ENCODE peak calls at places on chromosome 18, in five cellular contexts. One of them, this sample, is unnamed.

GRCh38 chr18:49177812-49178211 is 227.0 kb upstream of the SMAD7 start:
- DNase-seq in HCT116: no peak
- DNase-seq in PC-3: peak; percentile 48
- DNase-seq in hepatocyte: no peak
- DNase-seq in neural progenitor cell: no peak
- DNase-seq in this sample: no peak

GRCh38 chr18:13003466-13003896 is 12.3 kb downstream of the CEP192 start:
- DNase-seq in HCT116: peak; percentile 78
- DNase-seq in hepatocyte: peak; percentile 82
- DNase-seq in neural progenitor cell: peak; percentile 54
- DNase-seq in PC-3: peak; percentile 62
- DNase-seq in this sample: peak; percentile 34

GRCh38 chr18:43393174-43393573 is 115.9 kb upstream of the SYT4 start:
- DNase-seq in HCT116: no peak
- DNase-seq in hepatocyte: peak; percentile 24
- DNase-seq in PC-3: no peak
- DNase-seq in neural progenitor cell: no peak
- DNase-seq in this sample: no peak

GRCh38 chr18:44895176-44895798 is 214.6 kb downstream of the SETBP1 start:
- DNase-seq in hepatocyte: peak; percentile 30
- DNase-seq in PC-3: peak; percentile 66
- DNase-seq in HCT116: no peak
- DNase-seq in neural progenitor cell: no peak
- DNase-seq in this sample: peak; percentile 46

GRCh38 chr18:9210996-9211395 is 74.4 kb downstream of the ANKRD12 start:
- DNase-seq in neural progenitor cell: no peak
- DNase-seq in hepatocyte: no peak
- DNase-seq in PC-3: no peak
- DNase-seq in HCT116: no peak
- DNase-seq in this sample: no peak

GRCh38 chr18:58208207-58208944 is 164.3 kb downstream of the NEDD4L start:
- DNase-seq in PC-3: peak; percentile 42
- DNase-seq in HCT116: no peak
- DNase-seq in hepatocyte: no peak
- DNase-seq in neural progenitor cell: no peak
- DNase-seq in this sample: no peak

GRCh38 chr18:53153800-53154199 is 813.8 kb downstream of the DCC start:
- DNase-seq in PC-3: no peak
- DNase-seq in neural progenitor cell: no peak
- DNase-seq in HCT116: no peak
- DNase-seq in hepatocyte: no peak
- DNase-seq in this sample: no peak

GRCh38 chr18:39772155-39772919 is 2182.7 kb upstream of the PIK3C3 start:
- DNase-seq in HCT116: no peak
- DNase-seq in hepatocyte: no peak
- DNase-seq in neural progenitor cell: no peak
- DNase-seq in PC-3: no peak
- DNase-seq in this sample: no peak

GRCh38 chr18:5424903-5425302 is 118.9 kb downstream of the EPB41L3 start:
- DNase-seq in hepatocyte: peak; percentile 62
- DNase-seq in HCT116: no peak
- DNase-seq in neural progenitor cell: peak; percentile 66
- DNase-seq in PC-3: peak; percentile 51
- DNase-seq in this sample: peak; percentile 62

GRCh38 chr18:80035997-80036396 is 1.8 kb downstream of the RBFA start:
- DNase-seq in hepatocyte: no peak
- DNase-seq in PC-3: no peak
- DNase-seq in neural progenitor cell: no peak
- DNase-seq in HCT116: no peak
- DNase-seq in this sample: no peak

GRCh38 chr18:12283256-12283655 is 24.8 kb upstream of the TUBB6 start:
- DNase-seq in hepatocyte: no peak
- DNase-seq in neural progenitor cell: peak; percentile 48
- DNase-seq in HCT116: peak; percentile 73
- DNase-seq in PC-3: peak; percentile 86
- DNase-seq in this sample: no peak

GRCh38 chr18:35282353-35282752 is 7.7 kb downstream of the ZSCAN30 start:
- DNase-seq in HCT116: no peak
- DNase-seq in hepatocyte: no peak
- DNase-seq in neural progenitor cell: no peak
- DNase-seq in PC-3: peak; percentile 72
- DNase-seq in this sample: no peak

GRCh38 chr18:56910237-56910636 is 236.7 kb upstream of the BOD1L2 start:
- DNase-seq in hepatocyte: no peak
- DNase-seq in neural progenitor cell: no peak
- DNase-seq in HCT116: no peak
- DNase-seq in PC-3: no peak
- DNase-seq in this sample: no peak

GRCh38 chr18:59249186-59249774 is 24.0 kb downstream of the RAX start:
- DNase-seq in hepatocyte: peak; percentile 81
- DNase-seq in PC-3: peak; percentile 90
- DNase-seq in neural progenitor cell: peak; percentile 78
- DNase-seq in HCT116: peak; percentile 75
- DNase-seq in this sample: peak; percentile 23

GRCh38 chr18:9824474-9824832 is 61.3 kb upstream of the TXNDC2 start:
- DNase-seq in HCT116: no peak
- DNase-seq in PC-3: no peak
- DNase-seq in neural progenitor cell: no peak
- DNase-seq in hepatocyte: no peak
- DNase-seq in this sample: no peak

GRCh38 chr18:21203096-21203495 is 38.9 kb upstream of the GREB1L start:
- DNase-seq in hepatocyte: no peak
- DNase-seq in HCT116: no peak
- DNase-seq in neural progenitor cell: no peak
- DNase-seq in PC-3: peak; percentile 35
- DNase-seq in this sample: no peak

GRCh38 chr18:44096016-44096415 is 584.7 kb upstream of the SETBP1 start:
- DNase-seq in hepatocyte: no peak
- DNase-seq in neural progenitor cell: no peak
- DNase-seq in HCT116: no peak
- DNase-seq in PC-3: peak; percentile 29
- DNase-seq in this sample: no peak

GRCh38 chr18:6920099-6920955 is 190.8 kb downstream of the ARHGAP28 start:
- DNase-seq in hepatocyte: peak; percentile 72
- DNase-seq in neural progenitor cell: peak; percentile 75
- DNase-seq in PC-3: peak; percentile 89
- DNase-seq in HCT116: no peak
- DNase-seq in this sample: peak; percentile 29

GRCh38 chr18:71583291-71583690 is 960.9 kb downstream of the CBLN2 start:
- DNase-seq in HCT116: no peak
- DNase-seq in PC-3: no peak
- DNase-seq in hepatocyte: no peak
- DNase-seq in neural progenitor cell: no peak
- DNase-seq in this sample: no peak

GRCh38 chr18:46497129-46497528 is 159.9 kb downstream of the LOXHD1 start:
- DNase-seq in HCT116: no peak
- DNase-seq in hepatocyte: peak; percentile 71
- DNase-seq in PC-3: peak; percentile 35
- DNase-seq in neural progenitor cell: peak; percentile 88
- DNase-seq in this sample: peak; percentile 3

GRCh38 chr18:62070306-62070705 is 116.5 kb downstream of the PIGN start:
- DNase-seq in hepatocyte: no peak
- DNase-seq in PC-3: no peak
- DNase-seq in HCT116: no peak
- DNase-seq in neural progenitor cell: no peak
- DNase-seq in this sample: no peak

GRCh38 chr18:10139783-10140410 is 226.1 kb downstream of the VAPA start:
- DNase-seq in neural progenitor cell: no peak
- DNase-seq in hepatocyte: peak; percentile 49
- DNase-seq in PC-3: peak; percentile 49
- DNase-seq in HCT116: no peak
- DNase-seq in this sample: no peak

GRCh38 chr18:58576641-58577251 is 52.1 kb downstream of the ALPK2 start:
- DNase-seq in PC-3: no peak
- DNase-seq in HCT116: no peak
- DNase-seq in neural progenitor cell: no peak
- DNase-seq in hepatocyte: no peak
- DNase-seq in this sample: no peak

GRCh38 chr18:46917808-46918600 is 602 bp downstream of the KATNAL2 start:
- DNase-seq in hepatocyte: peak; percentile 34
- DNase-seq in HCT116: no peak
- DNase-seq in neural progenitor cell: peak; percentile 48
- DNase-seq in PC-3: peak; percentile 3
- DNase-seq in this sample: peak; percentile 32

GRCh38 chr18:58861353-58861752 is 3.3 kb upstream of the ZNF532 start:
- DNase-seq in neural progenitor cell: peak; percentile 45
- DNase-seq in PC-3: no peak
- DNase-seq in HCT116: no peak
- DNase-seq in hepatocyte: no peak
- DNase-seq in this sample: no peak

GRCh38 chr18:70195852-70196434 is 9.5 kb downstream of the RTTN start:
- DNase-seq in HCT116: no peak
- DNase-seq in PC-3: peak; percentile 76
- DNase-seq in neural progenitor cell: peak; percentile 47
- DNase-seq in hepatocyte: peak; percentile 68
- DNase-seq in this sample: peak; percentile 6

GRCh38 chr18:12287684-12288405 is 20.2 kb upstream of the TUBB6 start:
- DNase-seq in HCT116: peak; percentile 54
- DNase-seq in hepatocyte: peak; percentile 84
- DNase-seq in neural progenitor cell: peak; percentile 63
- DNase-seq in PC-3: peak; percentile 85
- DNase-seq in this sample: no peak

GRCh38 chr18:48138660-48139426 is 208.4 kb upstream of the SMAD2 start:
- DNase-seq in HCT116: no peak
- DNase-seq in neural progenitor cell: no peak
- DNase-seq in PC-3: no peak
- DNase-seq in hepatocyte: no peak
- DNase-seq in this sample: no peak

GRCh38 chr18:48139427-48140347 is 209.2 kb upstream of the SMAD2 start:
- DNase-seq in PC-3: peak; percentile 50
- DNase-seq in hepatocyte: no peak
- DNase-seq in HCT116: no peak
- DNase-seq in neural progenitor cell: no peak
- DNase-seq in this sample: no peak

GRCh38 chr18:48140738-48141137 is 210.3 kb upstream of the SMAD2 start:
- DNase-seq in hepatocyte: no peak
- DNase-seq in HCT116: no peak
- DNase-seq in PC-3: no peak
- DNase-seq in neural progenitor cell: no peak
- DNase-seq in this sample: no peak

GRCh38 chr18:48142353-48142752 is 211.9 kb upstream of the SMAD2 start:
- DNase-seq in neural progenitor cell: no peak
- DNase-seq in HCT116: no peak
- DNase-seq in PC-3: no peak
- DNase-seq in hepatocyte: no peak
- DNase-seq in this sample: no peak

GRCh38 chr18:48142994-48143393 is 212.5 kb upstream of the SMAD2 start:
- DNase-seq in neural progenitor cell: no peak
- DNase-seq in PC-3: no peak
- DNase-seq in hepatocyte: no peak
- DNase-seq in HCT116: no peak
- DNase-seq in this sample: peak; percentile 26
- TF ChIP-seq EZH2phosphoT487 in neural progenitor cell: no peak
- TF ChIP-seq EZH2phosphoT487 in PC-3: no peak
- TF ChIP-seq EZH2phosphoT487 in hepatocyte: no peak
- TF ChIP-seq EZH2phosphoT487 in HCT116: no peak
- TF ChIP-seq EZH2phosphoT487 in this sample: no peak

DNA sequence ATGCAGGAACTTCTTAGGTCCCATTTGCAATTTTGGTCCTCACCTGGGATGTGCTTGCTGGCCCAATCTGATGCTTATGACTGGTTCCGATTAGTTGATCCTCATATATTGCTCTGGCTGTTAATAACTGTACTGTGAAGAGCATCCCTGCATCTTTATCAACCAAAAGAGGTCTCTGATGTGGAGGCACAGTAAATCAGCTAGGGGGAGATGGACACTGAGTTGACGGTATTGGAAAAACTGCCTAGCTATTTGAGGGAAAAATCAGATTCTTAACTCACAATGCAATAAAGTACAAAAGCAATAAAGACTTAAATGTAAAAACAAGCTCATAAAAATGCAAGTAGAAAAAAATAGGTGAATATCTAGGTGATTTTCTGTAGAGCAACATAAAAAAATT is 188.0 kb upstream of the TCF4 start:
- DNase-seq in HCT116: no peak
- DNase-seq in hepatocyte: no peak
- DNase-seq in PC-3: no peak
- DNase-seq in neural progenitor cell: no peak
- DNase-seq in this sample: no peak
- TF ChIP-seq CTCF in HCT116: no peak
- TF ChIP-seq CTCF in hepatocyte: no peak
- TF ChIP-seq CTCF in PC-3: no peak
- TF ChIP-seq CTCF in neural progenitor cell: peak; percentile 33
- TF ChIP-seq CTCF in this sample: no peak

DNA sequence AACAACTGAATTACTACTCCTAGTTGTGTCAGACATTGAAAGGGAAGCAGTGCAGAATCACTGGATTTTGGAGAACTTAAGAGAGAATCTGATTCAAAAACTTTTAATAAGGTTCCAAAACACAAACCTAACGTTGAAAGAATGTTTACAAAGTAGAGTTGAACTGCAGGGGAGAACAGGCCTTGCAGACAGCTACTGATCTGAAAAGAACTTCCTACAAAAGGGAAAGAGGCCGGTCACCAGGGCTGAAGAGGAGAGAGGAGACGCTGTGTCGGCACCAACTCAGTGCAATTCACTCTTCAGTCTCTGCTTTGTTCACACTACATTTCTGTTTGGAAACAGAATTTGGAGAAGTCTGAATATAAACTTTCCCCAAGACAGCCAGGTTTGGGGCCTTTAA is 124.0 kb downstream of the GAREM1 start:
- DNase-seq in HCT116: no peak
- DNase-seq in neural progenitor cell: peak; percentile 75
- DNase-seq in hepatocyte: peak; percentile 19
- DNase-seq in PC-3: no peak
- DNase-seq in this sample: no peak
- H2AFZ ChIP-seq in HCT116: no peak overlapping the region
- H2AFZ ChIP-seq in neural progenitor cell: peak overlapping the region; percentile 47
- H2AFZ ChIP-seq in hepatocyte: peak overlapping the region; percentile 32
- H2AFZ ChIP-seq in PC-3: no peak overlapping the region
- H2AFZ ChIP-seq in this sample: no peak overlapping the region

GRCh38 chr18:36708366-36708765 is 120.4 kb downstream of the TPGS2 start:
- DNase-seq in PC-3: no peak
- DNase-seq in hepatocyte: no peak
- DNase-seq in neural progenitor cell: no peak
- DNase-seq in HCT116: no peak
- DNase-seq in this sample: no peak

GRCh38 chr18:36711014-36711725 is 117.6 kb downstream of the TPGS2 start:
- DNase-seq in PC-3: no peak
- DNase-seq in neural progenitor cell: no peak
- DNase-seq in HCT116: no peak
- DNase-seq in hepatocyte: no peak
- DNase-seq in this sample: no peak

GRCh38 chr18:36714476-36714875 is 114.3 kb downstream of the TPGS2 start:
- DNase-seq in hepatocyte: no peak
- DNase-seq in HCT116: no peak
- DNase-seq in PC-3: no peak
- DNase-seq in neural progenitor cell: no peak
- DNase-seq in this sample: no peak

GRCh38 chr18:36709315-36709714 is 119.5 kb downstream of the TPGS2 start:
- DNase-seq in PC-3: no peak
- DNase-seq in HCT116: no peak
- DNase-seq in hepatocyte: no peak
- DNase-seq in neural progenitor cell: no peak
- DNase-seq in this sample: no peak

GRCh38 chr18:36711813-36712444 is 116.9 kb downstream of the TPGS2 start:
- DNase-seq in PC-3: peak; percentile 76
- DNase-seq in neural progenitor cell: no peak
- DNase-seq in HCT116: peak; percentile 35
- DNase-seq in hepatocyte: peak; percentile 64
- DNase-seq in this sample: no peak
- TF ChIP-seq EZH2phosphoT487 in PC-3: no peak
- TF ChIP-seq EZH2phosphoT487 in neural progenitor cell: no peak
- TF ChIP-seq EZH2phosphoT487 in HCT116: no peak
- TF ChIP-seq EZH2phosphoT487 in hepatocyte: no peak
- TF ChIP-seq EZH2phosphoT487 in this sample: no peak

This sample was measured in OCI-LY7.